ENCODE peak calls at places on chromosomes 4 and X, in nine cellular contexts. K, U, F, E, Q, G, X, Y and B are unnamed samples.

GRCh38 chr4:26746742-26747351 is 113.8 kb upstream of the STIM2 start:
- DNase-seq in K (no peak), U (peak; percentile 45), F (no peak), E (peak; percentile 55), Q (no peak), G (no peak), X (no peak), Y (no peak), B (no peak)

GRCh38 chrX:46547857-46548256 is 2.6 kb upstream of the ZNF674 start:
- DNase-seq in K (no peak), U (peak; percentile 68), F (no peak), E (no peak), Q (no peak), G (no peak), X (no peak), Y (no peak), B (no peak)

GRCh38 chrX:78643106-78643505 is 16.0 kb downstream of the RTL3 start:
- DNase-seq in K (no peak), U (no peak), F (no peak), E (no peak), Q (no peak), G (no peak), X (no peak), Y (no peak), B (no peak)

GRCh38 chr4:6206771-6207290 is 6.5 kb upstream of the JAKMIP1 start:
- DNase-seq in K (no peak), U (no peak), F (no peak), E (no peak), Q (no peak), G (no peak), X (no peak), Y (no peak), B (no peak)

GRCh38 chr4:153488006-153488718 is 22.0 kb downstream of the TMEM131L start:
- DNase-seq in K (peak; percentile 67), U (no peak), F (no peak), E (peak; percentile 94), Q (no peak), G (peak; percentile 55), X (no peak), Y (no peak), B (peak; percentile 50)

GRCh38 chr4:10108818-10109783 is 7.5 kb downstream of the WDR1 start:
- DNase-seq in K (no peak), U (peak; percentile 76), F (no peak), E (no peak), Q (no peak), G (peak; percentile 16), X (no peak), Y (no peak), B (no peak)

GRCh38 chrX:11632732-11633131 is 33.0 kb downstream of the ARHGAP6 start:
- DNase-seq in K (no peak), U (no peak), F (no peak), E (no peak), Q (no peak), G (no peak), X (no peak), Y (no peak), B (no peak)

GRCh38 chrX:130746709-130747347 is 156.2 kb downstream of the ENOX2 start:
- DNase-seq in K (no peak), U (no peak), F (no peak), E (no peak), Q (no peak), G (no peak), X (no peak), Y (no peak), B (no peak)

GRCh38 chr4:149690726-149691125 is 124.9 kb downstream of the IQCM start:
- DNase-seq in K (peak; percentile 49), U (no peak), F (no peak), E (no peak), Q (no peak), G (no peak), X (peak; percentile 52), Y (no peak), B (no peak)
- TF ChIP-seq CTCF in K (peak; percentile 74), U (peak; percentile 56), F (no peak), E (no peak), Q (no peak), G (no peak), X (peak; percentile 55), Y (no peak), B (no peak)

GRCh38 chr4:54560513-54560912 is 97.2 kb upstream of the KIT start:
- DNase-seq in K (no peak), U (no peak), F (no peak), E (no peak), Q (no peak), G (no peak), X (no peak), Y (no peak), B (no peak)

GRCh38 chr4:54556587-54556986 is 101.2 kb upstream of the KIT start:
- DNase-seq in K (no peak), U (no peak), F (no peak), E (no peak), Q (no peak), G (no peak), X (no peak), Y (no peak), B (no peak)

GRCh38 chr4:54558889-54559682 is 98.7 kb upstream of the KIT start:
- DNase-seq in K (no peak), U (peak; percentile 30), F (no peak), E (no peak), Q (peak; percentile 59), G (no peak), X (no peak), Y (no peak), B (no peak)

GRCh38 chr4:54566608-54567007 is 91.1 kb upstream of the KIT start:
- DNase-seq in K (peak; percentile 85), U (no peak), F (no peak), E (no peak), Q (no peak), G (no peak), X (no peak), Y (no peak), B (no peak)

DNA sequence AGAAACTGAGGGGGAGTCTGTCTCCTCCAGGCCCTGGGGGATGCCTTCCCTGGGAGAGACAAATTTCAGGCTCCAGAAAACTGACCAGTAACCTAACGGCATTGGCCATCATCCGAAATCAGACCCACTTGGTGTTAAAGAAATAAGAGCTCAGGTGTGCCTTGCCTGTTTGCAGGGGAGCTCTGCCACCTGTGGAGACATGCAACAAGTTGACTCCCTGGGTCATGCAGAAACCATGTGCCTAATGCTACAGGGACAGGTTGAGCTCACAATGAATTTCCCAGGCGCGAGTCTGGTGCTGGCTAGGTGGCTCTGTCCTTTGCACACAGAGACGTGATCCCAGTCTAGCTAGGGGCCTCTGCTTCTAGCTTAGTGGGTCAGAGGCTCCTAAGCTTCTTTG is 95.8 kb upstream of the KIT start:
- DNase-seq in K (peak; percentile 54), U (no peak), F (no peak), E (no peak), Q (no peak), G (no peak), X (no peak), Y (no peak), B (no peak)
- H3K27me3 ChIP-seq in K (no peaks in the 10 kb centered on the region), U (peaks cover 17% of the 10 kb centered on the region), F (no peaks in the 10 kb centered on the region), E (no peaks in the 10 kb centered on the region), Q (no peaks in the 10 kb centered on the region), G (no peaks in the 10 kb centered on the region), X (no peaks in the 10 kb centered on the region), Y (no peaks in the 10 kb centered on the region), B (no peaks in the 10 kb centered on the region)

DNA sequence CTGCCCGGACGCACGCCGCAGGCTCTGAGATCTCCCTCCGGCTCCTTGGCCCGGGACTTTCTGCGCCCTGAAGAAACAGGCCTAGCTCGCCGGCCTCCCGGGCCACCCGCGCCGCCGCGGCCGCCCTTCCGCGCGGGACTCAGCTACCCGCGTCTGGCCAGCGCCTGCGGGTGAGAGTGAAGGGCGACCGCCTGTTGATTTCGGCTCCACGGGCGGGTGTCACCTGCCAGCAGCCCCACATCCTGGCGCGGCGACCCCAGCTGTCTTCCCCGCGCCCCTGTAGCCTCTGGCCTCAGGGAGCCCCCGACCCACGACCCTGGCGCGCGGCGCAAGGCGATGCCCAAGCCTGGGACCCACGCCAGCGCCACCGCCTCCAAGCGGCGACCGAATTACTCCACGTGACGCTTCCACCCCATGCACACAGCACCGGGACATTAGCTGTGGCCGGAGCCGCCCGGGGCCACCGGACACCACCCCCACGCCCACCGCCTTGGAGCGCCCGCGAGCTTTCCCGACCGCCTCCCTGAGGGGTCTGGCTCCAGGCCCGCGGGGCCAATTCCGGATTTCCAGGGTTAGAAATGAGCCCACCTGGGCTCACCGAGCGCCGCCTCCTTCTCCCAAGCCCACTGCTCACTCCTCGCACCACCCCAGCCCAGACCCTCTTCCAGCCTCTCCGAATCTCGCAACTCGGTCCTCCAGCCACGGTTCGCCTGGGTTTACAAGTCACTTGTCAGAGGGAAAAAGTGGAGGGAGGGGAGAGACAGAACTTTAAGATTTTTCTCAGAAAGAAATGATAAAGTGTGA is 10.2 kb downstream of the ARX start:
- DNase-seq in K (peak; percentile 68), U (no peak), F (no peak), E (no peak), Q (no peak), G (no peak), X (no peak), Y (no peak), B (peak; percentile 60)
- TF ChIP-seq CTCF in K (no peak), U (no peak), F (no peak), E (no peak), Q (no peak), G (no peak), X (no peak), Y (no peak), B (no peak)

GRCh38 chrX:70268034-70268433 is at the start of gene ARR3:
- DNase-seq in K (no peak), U (no peak), F (no peak), E (no peak), Q (no peak), G (no peak), X (no peak), Y (no peak), B (no peak)

GRCh38 chrX:70260104-70260503 is at the start of gene P2RY4:
- DNase-seq in K (no peak), U (no peak), F (no peak), E (no peak), Q (no peak), G (no peak), X (no peak), Y (no peak), B (no peak)

GRCh38 chrX:70262952-70263567 is 3.1 kb upstream of the P2RY4 start:
- DNase-seq in K (peak; percentile 90), U (peak; percentile 80), F (no peak), E (no peak), Q (peak; percentile 73), G (no peak), X (peak; percentile 75), Y (no peak), B (peak; percentile 36)

DNA sequence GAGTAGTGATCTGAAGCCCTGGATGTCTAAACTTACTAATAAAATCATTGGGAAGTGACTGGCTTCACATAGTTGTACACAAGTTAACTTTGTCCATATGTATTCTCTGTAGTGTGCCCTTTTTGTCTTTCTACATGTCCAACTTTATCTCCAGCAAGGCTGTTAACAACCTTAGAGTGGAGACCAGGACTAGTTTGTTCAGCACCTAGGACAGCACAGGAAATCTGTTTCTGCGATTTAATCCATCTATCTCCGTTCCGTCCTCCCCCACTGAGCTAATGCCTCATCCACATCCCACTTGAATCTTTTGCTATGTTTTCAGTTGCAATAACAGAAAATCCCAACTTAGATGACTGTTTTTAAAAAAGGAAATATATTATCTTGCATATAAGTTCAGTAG is 3.4 kb upstream of the ARR3 start:
- DNase-seq in K (no peak), U (no peak), F (no peak), E (no peak), Q (no peak), G (no peak), X (peak; percentile 21), Y (no peak), B (no peak)
- H3K27me3 ChIP-seq in K (no peaks in the 10 kb centered on the region), U (no peaks in the 10 kb centered on the region), F (no peaks in the 10 kb centered on the region), E (no peaks in the 10 kb centered on the region), Q (no peaks in the 10 kb centered on the region), G (no peaks in the 10 kb centered on the region), X (no peaks in the 10 kb centered on the region), Y (no peaks in the 10 kb centered on the region), B (no peaks in the 10 kb centered on the region)

GRCh38 chrX:40736170-40736505 is 796 bp upstream of the MED14 start:
- DNase-seq in K (no peak), U (peak; percentile 4), F (no peak), E (no peak), Q (no peak), G (peak; percentile 0), X (no peak), Y (no peak), B (no peak)
- TF ChIP-seq CTCF in K (no peak), U (no peak), F (no peak), E (no peak), Q (no peak), G (no peak), X (no peak), Y (no peak), B (no peak)